ENCODE peak calls at places on chromosomes 11 and 22, in five cellular contexts. I, O, S, G and N are unnamed samples.

GRCh38 chr11:90447651-90448050 is 224.8 kb upstream of the CHORDC1 start:
- DNase-seq in I (no peak), O (no peak), G (no peak), S (no peak), N (no peak)

GRCh38 chr11:6681949-6682348 is 1.2 kb downstream of the MRPL17 start:
- DNase-seq in O (no peak), S (no peak), I (no peak), G (no peak), N (no peak)

GRCh38 chr11:9473408-9473807 is 12.6 kb downstream of the ZNF143 start:
- DNase-seq in S (no peak), O (no peak), I (no peak), G (no peak), N (no peak)

GRCh38 chr11:34345991-34346480 is 11.8 kb downstream of the ABTB2 start:
- DNase-seq in S (no peak), G (peak), O (no peak), I (no peak), N (peak)

GRCh38 chr22:50186789-50187523 is 1.2 kb downstream of the TRABD start:
- DNase-seq in G (peak), S (no peak), O (no peak), I (peak), N (peak)

GRCh38 chr11:28566643-28567042 is 458.5 kb downstream of the METTL15 start:
- DNase-seq in O (peak), S (peak), G (peak), I (peak), N (peak)

GRCh38 chr22:29470159-29470855 is 9.7 kb upstream of the NEFH start:
- DNase-seq in O (no peak), I (peak), G (peak), S (peak), N (peak)

GRCh38 chr11:10604340-10604748 is 35.9 kb upstream of the LYVE1 start:
- DNase-seq in S (no peak), G (no peak), O (no peak), I (no peak), N (peak)

GRCh38 chr11:17528181-17528691 is 16.0 kb downstream of the USH1C start:
- DNase-seq in O (peak), I (peak), S (peak), G (peak), N (peak)

GRCh38 chr22:44975444-44976262 is 34.2 kb downstream of the PHF21B start:
- DNase-seq in S (peak), I (peak), G (peak), O (peak), N (peak)

GRCh38 chr22:21666786-21667185 is 974 bp downstream of the PPIL2 start:
- DNase-seq in G (no peak), O (no peak), S (no peak), I (peak), N (no peak)
- H3K4me3 ChIP-seq in G (peak), O (peak), S (peak), I (peak), N (peak)

GRCh38 chr11:116446048-116446399 is 326.8 kb downstream of the BUD13 start:
- DNase-seq in S (no peak), O (no peak), I (no peak), G (no peak), N (no peak)
- H3K4me3 ChIP-seq in S (no peak), O (no peak), I (peak), G (no peak), N (no peak)

GRCh38 chr11:2271077-2271326 is 614 bp upstream of the ASCL2 start:
- DNase-seq in S (no peak), I (peak), O (no peak), G (no peak), N (no peak)

GRCh38 chr11:2267871-2268825 is 2.2 kb downstream of the ASCL2 start:
- DNase-seq in I (peak), S (no peak), G (no peak), O (no peak), N (no peak)

GRCh38 chr11:2268911-2269600 is 1.3 kb downstream of the ASCL2 start:
- DNase-seq in S (no peak), O (no peak), G (peak), I (peak), N (peak)

GRCh38 chr11:2270322-2271076 is at the start of gene ASCL2:
- DNase-seq in O (no peak), I (peak), G (no peak), S (no peak), N (no peak)

DNA sequence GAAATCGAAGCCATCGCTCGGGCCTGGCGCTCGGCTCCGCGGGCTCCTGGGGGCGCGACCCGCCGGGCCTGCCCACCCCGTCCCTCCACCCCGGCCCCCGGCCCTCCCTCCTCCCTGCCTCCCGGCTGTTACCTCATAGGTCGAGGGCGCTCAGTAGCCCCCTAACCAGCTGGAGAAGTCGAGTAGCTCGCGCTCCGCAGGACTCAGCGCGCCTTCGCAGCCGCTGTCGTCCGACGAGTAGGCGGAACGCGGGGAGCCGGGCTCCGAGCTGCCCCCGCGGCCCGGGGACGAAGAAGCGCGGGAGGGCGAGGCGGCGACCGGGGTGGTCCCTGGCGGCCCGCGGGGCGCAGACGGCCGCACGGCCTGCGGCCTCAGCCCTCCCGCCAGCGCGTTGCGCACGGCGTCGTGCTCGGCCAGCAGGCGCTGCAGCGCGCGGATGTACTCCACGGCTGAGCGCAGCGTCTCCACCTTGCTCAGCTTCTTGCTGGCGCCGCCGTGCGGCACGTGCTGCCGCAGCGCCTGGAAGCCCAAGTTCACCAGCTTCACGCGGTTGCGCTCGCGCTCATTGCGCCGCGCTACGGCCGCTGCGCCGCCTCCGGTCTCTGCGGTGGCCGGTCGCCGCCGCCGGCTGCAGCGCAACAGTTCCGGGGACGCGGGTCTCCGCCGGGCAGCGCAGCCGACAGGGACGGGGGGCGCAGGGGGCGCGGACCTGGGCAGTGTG is 627 bp downstream of the ASCL2 start:
- DNase-seq in I (peak), G (peak), S (peak), O (peak), N (peak)
- H3K4me3 ChIP-seq in I (peak), G (no peak), S (peak), O (no peak), N (no peak)

DNA sequence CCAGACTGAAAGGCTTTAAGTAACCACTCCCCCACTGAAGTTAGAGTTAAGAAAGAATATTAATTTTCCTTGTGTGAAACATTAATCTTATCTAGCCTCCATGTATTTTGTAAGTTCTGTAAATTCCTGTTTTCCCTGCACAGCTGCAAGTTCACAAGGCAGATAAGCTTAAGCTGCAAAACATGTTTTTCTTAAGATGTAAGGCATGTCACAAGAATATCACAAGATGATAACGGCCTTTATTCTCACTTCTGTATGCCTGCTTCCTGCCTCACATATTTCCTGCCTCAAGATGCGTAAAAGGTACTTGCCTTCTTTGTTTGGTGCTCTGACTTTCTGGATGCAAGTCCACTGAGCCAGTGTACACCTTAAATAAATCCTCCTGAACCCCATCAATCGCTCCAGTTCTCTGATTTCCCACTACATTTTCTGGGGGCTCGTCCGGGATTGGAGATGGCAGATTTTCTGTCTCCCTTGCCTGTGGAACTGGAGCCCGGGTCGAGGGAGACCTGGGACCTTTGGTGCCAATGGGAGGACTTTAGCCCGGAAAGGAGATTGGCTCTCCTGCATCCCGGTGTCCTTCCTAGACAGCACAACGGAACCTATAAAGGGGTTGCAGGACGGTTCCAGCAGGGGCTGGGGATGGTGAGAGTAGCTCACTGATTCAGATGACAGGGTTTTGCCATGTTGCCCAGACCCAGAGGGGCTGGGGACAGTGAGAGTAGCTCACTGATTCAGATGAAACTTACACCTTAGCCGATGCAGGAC is 30.2 kb downstream of the PPARA start:
- DNase-seq in G (no peak), O (no peak), I (peak), S (no peak), N (peak)
- H3K4me3 ChIP-seq in G (no peak), O (no peak), I (no peak), S (no peak), N (no peak)

DNA sequence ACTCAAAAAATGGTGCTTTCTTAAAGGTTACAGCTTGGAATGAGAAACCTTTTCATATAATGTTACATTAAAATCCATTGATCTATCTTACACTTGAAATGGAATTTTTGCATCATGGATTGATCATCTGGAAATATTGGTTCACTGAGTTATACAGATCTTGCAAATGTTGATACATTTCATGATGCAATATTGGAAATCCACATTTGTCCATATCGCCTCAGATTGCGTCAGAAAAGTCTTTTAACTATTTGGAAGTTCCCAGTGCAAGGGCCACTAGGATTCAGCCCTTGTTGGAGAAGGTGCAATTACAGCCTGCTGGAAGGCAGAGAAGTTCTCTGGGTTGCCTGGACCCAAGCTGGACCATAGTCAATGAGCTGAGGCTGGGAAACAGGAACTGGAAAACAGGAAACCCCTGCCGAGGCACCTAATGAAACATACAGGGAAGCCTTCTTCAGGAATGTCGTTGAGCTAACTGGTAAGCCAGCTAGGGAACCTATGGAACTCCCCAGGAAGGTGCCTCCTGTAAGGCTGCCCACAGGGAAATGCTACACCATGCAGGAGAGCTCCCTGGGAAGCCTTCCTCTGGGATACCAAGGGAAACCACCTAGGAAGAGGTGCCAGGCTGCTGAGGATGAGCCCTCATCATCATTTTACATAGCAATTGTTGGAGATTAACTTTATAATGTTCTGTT is 600.4 kb upstream of the CADM1 start:
- DNase-seq in S (no peak), O (no peak), G (no peak), I (no peak), N (no peak)
- H3K4me3 ChIP-seq in S (no peak), O (no peak), G (no peak), I (no peak), N (no peak)

DNA sequence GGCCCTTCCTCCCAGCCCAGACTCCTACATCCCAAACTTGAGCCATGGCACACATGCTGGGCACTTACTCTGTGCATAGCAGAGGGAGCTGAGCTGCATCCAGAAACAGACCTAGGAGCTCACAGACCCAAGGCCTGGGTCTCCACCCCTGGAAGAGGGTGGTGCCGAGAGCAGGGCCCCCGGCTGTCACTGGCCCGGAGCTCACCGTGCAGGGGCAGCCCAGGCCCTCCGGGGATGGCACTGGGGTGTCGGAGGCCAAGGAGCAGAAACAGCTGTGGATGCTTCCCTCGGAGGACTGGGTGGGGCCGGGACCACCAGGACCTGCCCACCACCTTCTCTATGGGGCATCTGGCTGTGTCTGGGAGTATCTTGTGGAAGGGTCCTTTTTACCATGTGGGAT is 4.3 kb upstream of the APOBEC3A start:
- DNase-seq in O (no peak), I (no peak), S (no peak), G (no peak), N (no peak)
- H3K4me3 ChIP-seq in O (no peak), I (no peak), S (no peak), G (no peak), N (no peak)

GRCh38 chr22:18032455-18033101 is 8.2 kb upstream of the MICAL3 start:
- DNase-seq in G (peak), S (no peak), O (peak), I (no peak), N (peak)

GRCh38 chr22:18033204-18033998 is 9.0 kb upstream of the MICAL3 start:
- DNase-seq in I (no peak), O (no peak), G (peak), S (no peak), N (peak)

GRCh38 chr22:18034076-18034475 is 9.7 kb upstream of the MICAL3 start:
- DNase-seq in S (no peak), O (no peak), I (no peak), G (no peak), N (no peak)

GRCh38 chr22:18029686-18030267 is 5.4 kb upstream of the MICAL3 start:
- DNase-seq in I (no peak), S (no peak), G (no peak), O (no peak), N (no peak)

GRCh38 chr22:18031670-18032454 is 7.5 kb upstream of the MICAL3 start:
- DNase-seq in S (peak), O (peak), G (peak), I (no peak), N (peak)
- H3K4me3 ChIP-seq in S (no peak), O (peak), G (no peak), I (no peak), N (peak)

DNA sequence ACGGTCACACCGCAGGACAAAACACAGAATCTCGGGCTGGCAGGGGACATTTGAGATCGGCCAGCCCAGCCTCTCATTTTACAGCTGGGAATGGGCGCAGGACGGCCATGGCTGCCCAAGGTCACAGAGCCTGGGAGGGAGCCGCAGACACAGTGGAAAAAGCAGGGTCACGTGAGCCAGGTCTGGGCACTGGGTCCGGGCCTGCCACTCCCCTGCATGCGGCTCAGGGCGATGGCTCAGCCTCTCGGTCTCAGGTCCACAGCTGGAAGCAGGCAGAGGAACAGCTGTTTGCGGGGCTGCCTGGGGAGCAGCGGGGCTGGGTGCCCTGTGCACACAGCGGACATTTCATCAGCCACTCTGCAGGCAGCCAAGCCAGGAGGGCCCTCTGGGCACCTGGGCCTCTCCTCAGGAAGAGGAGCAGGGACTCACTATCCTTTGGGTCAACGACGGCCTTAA is 10.4 kb upstream of the PPARA start:
- DNase-seq in O (no peak), I (no peak), G (no peak), S (no peak), N (no peak)
- H3K4me3 ChIP-seq in O (no peak), I (no peak), G (no peak), S (no peak), N (no peak)